ENCODE peak calls at places on chromosomes 13 and 19, in ten cellular contexts. One of them, this sample, is unnamed.

GRCh38 chr13:20401958-20402856 is 123.5 kb downstream of the CRYL1 start:
- DNase-seq in astrocyte of the spinal cord: peak; percentile 20
- DNase-seq in heart right ventricle: no peak
- DNase-seq in OCI-LY7: no peak
- DNase-seq in heart left ventricle: no peak
- DNase-seq in colonic mucosa: no peak
- DNase-seq in omental fat pad: no peak
- DNase-seq in activated CD8-positive, alpha-beta T cell treated with anti-CD3 and anti-CD28 coated beads for 36 hours: no peak
- DNase-seq in AG04449: peak; percentile 19
- DNase-seq in neural crest cell: no peak
- DNase-seq in this sample: no peak

GRCh38 chr19:15634105-15634504 is 6.6 kb upstream of the CYP4F3 start:
- DNase-seq in astrocyte of the spinal cord: no peak
- DNase-seq in heart right ventricle: no peak
- DNase-seq in OCI-LY7: no peak
- DNase-seq in heart left ventricle: no peak
- DNase-seq in colonic mucosa: no peak
- DNase-seq in omental fat pad: no peak
- DNase-seq in activated CD8-positive, alpha-beta T cell treated with anti-CD3 and anti-CD28 coated beads for 36 hours: no peak
- DNase-seq in AG04449: no peak
- DNase-seq in neural crest cell: no peak
- DNase-seq in this sample: no peak

GRCh38 chr19:43674630-43674982 is 4.6 kb upstream of the PLAUR start:
- DNase-seq in astrocyte of the spinal cord: no peak
- DNase-seq in heart right ventricle: no peak
- DNase-seq in OCI-LY7: no peak
- DNase-seq in heart left ventricle: no peak
- DNase-seq in colonic mucosa: no peak
- DNase-seq in omental fat pad: no peak
- DNase-seq in activated CD8-positive, alpha-beta T cell treated with anti-CD3 and anti-CD28 coated beads for 36 hours: no peak
- DNase-seq in AG04449: no peak
- DNase-seq in neural crest cell: no peak
- DNase-seq in this sample: no peak

GRCh38 chr19:32631381-32631780 is 43.6 kb downstream of the ANKRD27 start:
- DNase-seq in astrocyte of the spinal cord: no peak
- DNase-seq in heart right ventricle: no peak
- DNase-seq in OCI-LY7: no peak
- DNase-seq in heart left ventricle: no peak
- DNase-seq in colonic mucosa: no peak
- DNase-seq in omental fat pad: no peak
- DNase-seq in activated CD8-positive, alpha-beta T cell treated with anti-CD3 and anti-CD28 coated beads for 36 hours: no peak
- DNase-seq in AG04449: no peak
- DNase-seq in neural crest cell: no peak
- DNase-seq in this sample: no peak

GRCh38 chr19:17807731-17808316 is 12.9 kb downstream of the B3GNT3 start:
- DNase-seq in astrocyte of the spinal cord: no peak
- DNase-seq in heart right ventricle: no peak
- DNase-seq in OCI-LY7: no peak
- DNase-seq in heart left ventricle: no peak
- DNase-seq in colonic mucosa: no peak
- DNase-seq in omental fat pad: no peak
- DNase-seq in activated CD8-positive, alpha-beta T cell treated with anti-CD3 and anti-CD28 coated beads for 36 hours: peak; percentile 29
- DNase-seq in AG04449: no peak
- DNase-seq in neural crest cell: no peak
- DNase-seq in this sample: peak; percentile 34

GRCh38 chr19:19064811-19065745 is 1.3 kb downstream of the SLC25A42 start:
- DNase-seq in astrocyte of the spinal cord: no peak
- DNase-seq in heart right ventricle: no peak
- DNase-seq in OCI-LY7: peak; percentile 50
- DNase-seq in heart left ventricle: peak; percentile 33
- DNase-seq in colonic mucosa: peak; percentile 47
- DNase-seq in omental fat pad: no peak
- DNase-seq in activated CD8-positive, alpha-beta T cell treated with anti-CD3 and anti-CD28 coated beads for 36 hours: peak; percentile 63
- DNase-seq in AG04449: no peak
- DNase-seq in neural crest cell: peak; percentile 12
- DNase-seq in this sample: peak; percentile 49

GRCh38 chr13:77507931-77508776 is 27.4 kb upstream of the SCEL start:
- DNase-seq in astrocyte of the spinal cord: peak; percentile 95
- DNase-seq in heart right ventricle: no peak
- DNase-seq in OCI-LY7: no peak
- DNase-seq in heart left ventricle: no peak
- DNase-seq in colonic mucosa: no peak
- DNase-seq in omental fat pad: no peak
- DNase-seq in activated CD8-positive, alpha-beta T cell treated with anti-CD3 and anti-CD28 coated beads for 36 hours: no peak
- DNase-seq in AG04449: no peak
- DNase-seq in neural crest cell: no peak
- DNase-seq in this sample: no peak

GRCh38 chr13:110716235-110716505 is 2.7 kb downstream of the ING1 start:
- DNase-seq in astrocyte of the spinal cord: peak; percentile 22
- DNase-seq in heart right ventricle: peak; percentile 37
- DNase-seq in OCI-LY7: peak; percentile 29
- DNase-seq in heart left ventricle: peak; percentile 62
- DNase-seq in colonic mucosa: peak; percentile 55
- DNase-seq in omental fat pad: no peak
- DNase-seq in activated CD8-positive, alpha-beta T cell treated with anti-CD3 and anti-CD28 coated beads for 36 hours: peak; percentile 40
- DNase-seq in AG04449: no peak
- DNase-seq in neural crest cell: no peak
- DNase-seq in this sample: no peak

GRCh38 chr19:14599548-14600147 is 16.8 kb downstream of the CLEC17A start:
- DNase-seq in astrocyte of the spinal cord: no peak
- DNase-seq in heart right ventricle: no peak
- DNase-seq in OCI-LY7: no peak
- DNase-seq in heart left ventricle: no peak
- DNase-seq in colonic mucosa: no peak
- DNase-seq in omental fat pad: no peak
- DNase-seq in activated CD8-positive, alpha-beta T cell treated with anti-CD3 and anti-CD28 coated beads for 36 hours: no peak
- DNase-seq in AG04449: no peak
- DNase-seq in neural crest cell: no peak
- DNase-seq in this sample: no peak

GRCh38 chr19:46603195-46603637 is 2.1 kb downstream of the CALM3 start:
- DNase-seq in astrocyte of the spinal cord: no peak
- DNase-seq in heart right ventricle: no peak
- DNase-seq in OCI-LY7: no peak
- DNase-seq in heart left ventricle: no peak
- DNase-seq in colonic mucosa: peak; percentile 85
- DNase-seq in omental fat pad: no peak
- DNase-seq in activated CD8-positive, alpha-beta T cell treated with anti-CD3 and anti-CD28 coated beads for 36 hours: no peak
- DNase-seq in AG04449: no peak
- DNase-seq in neural crest cell: no peak
- DNase-seq in this sample: peak; percentile 62

GRCh38 chr19:16714702-16715294 is 4.8 kb upstream of the NWD1 start:
- DNase-seq in astrocyte of the spinal cord: peak; percentile 25
- DNase-seq in heart right ventricle: peak; percentile 47
- DNase-seq in OCI-LY7: peak; percentile 66
- DNase-seq in heart left ventricle: no peak
- DNase-seq in colonic mucosa: peak; percentile 72
- DNase-seq in omental fat pad: no peak
- DNase-seq in activated CD8-positive, alpha-beta T cell treated with anti-CD3 and anti-CD28 coated beads for 36 hours: peak; percentile 72
- DNase-seq in AG04449: no peak
- DNase-seq in neural crest cell: peak; percentile 66
- DNase-seq in this sample: peak; percentile 55

GRCh38 chr19:38949580-38950367 is 19.0 kb downstream of the MRPS12 start:
- DNase-seq in astrocyte of the spinal cord: peak; percentile 82
- DNase-seq in heart right ventricle: peak; percentile 88
- DNase-seq in OCI-LY7: peak; percentile 53
- DNase-seq in heart left ventricle: peak; percentile 92
- DNase-seq in colonic mucosa: peak; percentile 85
- DNase-seq in omental fat pad: peak; percentile 71
- DNase-seq in activated CD8-positive, alpha-beta T cell treated with anti-CD3 and anti-CD28 coated beads for 36 hours: peak; percentile 93
- DNase-seq in AG04449: no peak
- DNase-seq in neural crest cell: peak; percentile 98
- DNase-seq in this sample: peak; percentile 93

GRCh38 chr13:25372275-25373081 is 704 bp downstream of the ATP8A2 start:
- DNase-seq in astrocyte of the spinal cord: no peak
- DNase-seq in heart right ventricle: no peak
- DNase-seq in OCI-LY7: no peak
- DNase-seq in heart left ventricle: no peak
- DNase-seq in colonic mucosa: no peak
- DNase-seq in omental fat pad: no peak
- DNase-seq in activated CD8-positive, alpha-beta T cell treated with anti-CD3 and anti-CD28 coated beads for 36 hours: peak; percentile 7
- DNase-seq in AG04449: no peak
- DNase-seq in neural crest cell: peak; percentile 18
- DNase-seq in this sample: no peak

GRCh38 chr19:308471-309205 is 17.4 kb upstream of the PLPP2 start:
- DNase-seq in astrocyte of the spinal cord: no peak
- DNase-seq in heart right ventricle: no peak
- DNase-seq in OCI-LY7: no peak
- DNase-seq in heart left ventricle: no peak
- DNase-seq in colonic mucosa: no peak
- DNase-seq in omental fat pad: no peak
- DNase-seq in activated CD8-positive, alpha-beta T cell treated with anti-CD3 and anti-CD28 coated beads for 36 hours: no peak
- DNase-seq in AG04449: no peak
- DNase-seq in neural crest cell: no peak
- DNase-seq in this sample: no peak

GRCh38 chr13:109697936-109698335 is 88.4 kb downstream of the IRS2 start:
- DNase-seq in astrocyte of the spinal cord: no peak
- DNase-seq in heart right ventricle: no peak
- DNase-seq in OCI-LY7: no peak
- DNase-seq in heart left ventricle: no peak
- DNase-seq in colonic mucosa: no peak
- DNase-seq in omental fat pad: no peak
- DNase-seq in activated CD8-positive, alpha-beta T cell treated with anti-CD3 and anti-CD28 coated beads for 36 hours: no peak
- DNase-seq in AG04449: no peak
- DNase-seq in neural crest cell: no peak
- DNase-seq in this sample: no peak

GRCh38 chr19:1383311-1384084 is at the start of gene NDUFS7:
- DNase-seq in astrocyte of the spinal cord: peak; percentile 93
- DNase-seq in heart right ventricle: peak; percentile 88
- DNase-seq in OCI-LY7: peak; percentile 96
- DNase-seq in heart left ventricle: peak; percentile 90
- DNase-seq in colonic mucosa: peak; percentile 90
- DNase-seq in omental fat pad: peak; percentile 86
- DNase-seq in activated CD8-positive, alpha-beta T cell treated with anti-CD3 and anti-CD28 coated beads for 36 hours: peak; percentile 89
- DNase-seq in AG04449: peak; percentile 65
- DNase-seq in neural crest cell: peak; percentile 98
- DNase-seq in this sample: peak; percentile 90
- TF ChIP-seq CTCF in astrocyte of the spinal cord: no peak
- TF ChIP-seq CTCF in heart right ventricle: no peak
- TF ChIP-seq CTCF in OCI-LY7: peak; percentile 63
- TF ChIP-seq CTCF in heart left ventricle: no peak
- TF ChIP-seq CTCF in colonic mucosa: no peak
- TF ChIP-seq CTCF in omental fat pad: no peak
- TF ChIP-seq CTCF in activated CD8-positive, alpha-beta T cell treated with anti-CD3 and anti-CD28 coated beads for 36 hours: no peak
- TF ChIP-seq CTCF in AG04449: peak; percentile 3
- TF ChIP-seq CTCF in neural crest cell: peak; percentile 40
- TF ChIP-seq CTCF in this sample: peak; percentile 25

DNA sequence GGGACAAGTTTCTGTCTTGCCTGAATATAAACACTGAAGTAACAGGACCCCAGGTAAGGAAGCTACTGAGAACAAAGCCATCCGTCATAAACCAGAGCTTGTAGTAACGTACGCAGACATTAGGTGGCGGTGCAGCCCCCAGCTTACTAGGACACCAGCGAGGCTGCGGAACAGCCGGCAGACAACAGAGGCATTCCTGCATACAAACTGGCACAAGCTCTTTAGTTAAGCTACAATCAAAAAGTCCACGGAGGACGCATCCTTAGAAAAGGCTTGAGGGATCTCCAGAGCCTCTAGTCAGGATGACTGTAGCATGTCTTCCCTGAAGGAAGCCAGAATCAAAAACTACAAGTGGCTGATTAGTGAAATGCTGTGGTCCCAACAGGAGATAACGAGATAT is 26.2 kb downstream of the ZNF160 start:
- DNase-seq in astrocyte of the spinal cord: peak; percentile 45
- DNase-seq in heart right ventricle: peak; percentile 55
- DNase-seq in OCI-LY7: peak; percentile 25
- DNase-seq in heart left ventricle: peak; percentile 49
- DNase-seq in colonic mucosa: no peak
- DNase-seq in omental fat pad: peak; percentile 35
- DNase-seq in activated CD8-positive, alpha-beta T cell treated with anti-CD3 and anti-CD28 coated beads for 36 hours: peak; percentile 61
- DNase-seq in AG04449: no peak
- DNase-seq in neural crest cell: peak; percentile 66
- DNase-seq in this sample: no peak
- TF ChIP-seq CTCF in astrocyte of the spinal cord: peak; percentile 63
- TF ChIP-seq CTCF in heart right ventricle: peak; percentile 78
- TF ChIP-seq CTCF in OCI-LY7: peak; percentile 75
- TF ChIP-seq CTCF in heart left ventricle: peak; percentile 77
- TF ChIP-seq CTCF in colonic mucosa: no peak
- TF ChIP-seq CTCF in omental fat pad: no peak
- TF ChIP-seq CTCF in activated CD8-positive, alpha-beta T cell treated with anti-CD3 and anti-CD28 coated beads for 36 hours: peak; percentile 44
- TF ChIP-seq CTCF in AG04449: peak; percentile 37
- TF ChIP-seq CTCF in neural crest cell: peak; percentile 83
- TF ChIP-seq CTCF in this sample: peak; percentile 5

GRCh38 chr13:96817336-96817941 is 176.8 kb downstream of the OXGR1 start:
- DNase-seq in astrocyte of the spinal cord: peak; percentile 40
- DNase-seq in heart right ventricle: no peak
- DNase-seq in OCI-LY7: peak; percentile 3
- DNase-seq in heart left ventricle: no peak
- DNase-seq in colonic mucosa: no peak
- DNase-seq in omental fat pad: no peak
- DNase-seq in activated CD8-positive, alpha-beta T cell treated with anti-CD3 and anti-CD28 coated beads for 36 hours: no peak
- DNase-seq in AG04449: no peak
- DNase-seq in neural crest cell: no peak
- DNase-seq in this sample: no peak
- TF ChIP-seq CTCF in astrocyte of the spinal cord: peak; percentile 50
- TF ChIP-seq CTCF in heart right ventricle: peak; percentile 42
- TF ChIP-seq CTCF in OCI-LY7: peak; percentile 72
- TF ChIP-seq CTCF in heart left ventricle: peak; percentile 24
- TF ChIP-seq CTCF in colonic mucosa: peak; percentile 15
- TF ChIP-seq CTCF in omental fat pad: no peak
- TF ChIP-seq CTCF in activated CD8-positive, alpha-beta T cell treated with anti-CD3 and anti-CD28 coated beads for 36 hours: peak; percentile 29
- TF ChIP-seq CTCF in AG04449: peak; percentile 9
- TF ChIP-seq CTCF in neural crest cell: peak; percentile 81
- TF ChIP-seq CTCF in this sample: peak; percentile 56

GRCh38 chr13:48975926-48976676 is 389 bp downstream of the FNDC3A start:
- DNase-seq in astrocyte of the spinal cord: peak; percentile 86
- DNase-seq in heart right ventricle: peak; percentile 85
- DNase-seq in OCI-LY7: peak; percentile 88
- DNase-seq in heart left ventricle: peak; percentile 88
- DNase-seq in colonic mucosa: peak; percentile 81
- DNase-seq in omental fat pad: peak; percentile 57
- DNase-seq in activated CD8-positive, alpha-beta T cell treated with anti-CD3 and anti-CD28 coated beads for 36 hours: peak; percentile 92
- DNase-seq in AG04449: no peak
- DNase-seq in neural crest cell: peak; percentile 68
- DNase-seq in this sample: peak; percentile 93

GRCh38 chr13:48976677-48977625 is 1.2 kb downstream of the FNDC3A start:
- DNase-seq in astrocyte of the spinal cord: peak; percentile 42
- DNase-seq in heart right ventricle: no peak
- DNase-seq in OCI-LY7: peak; percentile 19
- DNase-seq in heart left ventricle: no peak
- DNase-seq in colonic mucosa: peak; percentile 81
- DNase-seq in omental fat pad: no peak
- DNase-seq in activated CD8-positive, alpha-beta T cell treated with anti-CD3 and anti-CD28 coated beads for 36 hours: peak; percentile 66
- DNase-seq in AG04449: no peak
- DNase-seq in neural crest cell: no peak
- DNase-seq in this sample: no peak

GRCh38 chr13:48977973-48978372 is 2.3 kb downstream of the FNDC3A start:
- DNase-seq in astrocyte of the spinal cord: peak; percentile 23
- DNase-seq in heart right ventricle: no peak
- DNase-seq in OCI-LY7: peak; percentile 16
- DNase-seq in heart left ventricle: no peak
- DNase-seq in colonic mucosa: no peak
- DNase-seq in omental fat pad: no peak
- DNase-seq in activated CD8-positive, alpha-beta T cell treated with anti-CD3 and anti-CD28 coated beads for 36 hours: no peak
- DNase-seq in AG04449: no peak
- DNase-seq in neural crest cell: no peak
- DNase-seq in this sample: peak; percentile 24

GRCh38 chr13:48973845-48974431 is 1.8 kb upstream of the FNDC3A start:
- DNase-seq in astrocyte of the spinal cord: no peak
- DNase-seq in heart right ventricle: no peak
- DNase-seq in OCI-LY7: no peak
- DNase-seq in heart left ventricle: no peak
- DNase-seq in colonic mucosa: no peak
- DNase-seq in omental fat pad: no peak
- DNase-seq in activated CD8-positive, alpha-beta T cell treated with anti-CD3 and anti-CD28 coated beads for 36 hours: no peak
- DNase-seq in AG04449: no peak
- DNase-seq in neural crest cell: no peak
- DNase-seq in this sample: no peak

GRCh38 chr13:48975101-48975925 is at the start of gene FNDC3A:
- DNase-seq in astrocyte of the spinal cord: peak; percentile 73
- DNase-seq in heart right ventricle: peak; percentile 83
- DNase-seq in OCI-LY7: peak; percentile 72
- DNase-seq in heart left ventricle: peak; percentile 83
- DNase-seq in colonic mucosa: peak; percentile 60
- DNase-seq in omental fat pad: no peak
- DNase-seq in activated CD8-positive, alpha-beta T cell treated with anti-CD3 and anti-CD28 coated beads for 36 hours: peak; percentile 56
- DNase-seq in AG04449: no peak
- DNase-seq in neural crest cell: peak; percentile 14
- DNase-seq in this sample: no peak
- TF ChIP-seq CTCF in astrocyte of the spinal cord: peak; percentile 6
- TF ChIP-seq CTCF in heart right ventricle: peak; percentile 6
- TF ChIP-seq CTCF in OCI-LY7: peak; percentile 34
- TF ChIP-seq CTCF in heart left ventricle: no peak
- TF ChIP-seq CTCF in colonic mucosa: no peak
- TF ChIP-seq CTCF in omental fat pad: no peak
- TF ChIP-seq CTCF in activated CD8-positive, alpha-beta T cell treated with anti-CD3 and anti-CD28 coated beads for 36 hours: no peak
- TF ChIP-seq CTCF in AG04449: no peak
- TF ChIP-seq CTCF in neural crest cell: peak; percentile 30
- TF ChIP-seq CTCF in this sample: no peak

This sample was measured in GM13977.